ENCODE peak calls at places on chromosomes 12 and 14, in six cellular contexts. G is left ventricle myocardium inferior, I is DND-41, Q is heart left ventricle, T is thyroid gland, L is transverse colon. A is an unnamed sample.

GRCh38 chr12:1778911-1779310 is 41.5 kb upstream of the LRTM2 start:
- DNase-seq in G (no peak), L (no peak), Q (no peak), I (no peak), T (no peak), A (no peak)

GRCh38 chr12:121391619-121392324 is 8.1 kb upstream of the RNF34 start:
- DNase-seq in Q (no peak), T (no peak), G (no peak), I (peak), L (peak), A (no peak)

GRCh38 chr12:66166561-66166960 is 3.2 kb downstream of the TMBIM4 start:
- DNase-seq in Q (no peak), L (no peak), G (no peak), T (no peak), I (no peak), A (no peak)

GRCh38 chr14:71621966-71622365 is 310.3 kb upstream of the RGS6 start:
- DNase-seq in I (no peak), G (no peak), T (no peak), Q (no peak), L (no peak), A (no peak)

GRCh38 chr12:18966927-18967326 is 162.6 kb upstream of the PLEKHA5 start:
- DNase-seq in Q (no peak), I (no peak), L (no peak), G (no peak), T (no peak), A (no peak)

GRCh38 chr14:61563162-61563511 is 132.2 kb upstream of the HIF1A start:
- DNase-seq in T (no peak), L (no peak), G (no peak), Q (no peak), I (no peak), A (no peak)

GRCh38 chr14:31510222-31510621 is 22.4 kb upstream of the GPR33 start:
- DNase-seq in G (no peak), L (no peak), T (no peak), I (no peak), Q (no peak), A (no peak)

GRCh38 chr14:104794099-104794498 is 1.4 kb downstream of the AKT1 start:
- DNase-seq in T (no peak), Q (no peak), G (no peak), I (peak), L (peak), A (peak)

GRCh38 chr12:31759621-31760459 is 31.0 kb upstream of the AMN1 start:
- DNase-seq in I (no peak), Q (no peak), L (no peak), T (no peak), G (no peak), A (no peak)

GRCh38 chr14:61466249-61466904 is 145.0 kb downstream of the PRKCH start:
- DNase-seq in T (no peak), I (no peak), L (peak), Q (peak), G (peak), A (no peak)

GRCh38 chr14:103696466-103697071 is 18.7 kb downstream of the XRCC3 start:
- DNase-seq in I (no peak), T (no peak), L (peak), Q (peak), G (peak), A (no peak)

GRCh38 chr12:38775457-38775856 is 129.9 kb downstream of the CPNE8 start:
- DNase-seq in I (no peak), G (no peak), L (no peak), Q (no peak), T (no peak), A (no peak)

GRCh38 chr12:66398931-66399625 is 96.8 kb downstream of the HELB start:
- DNase-seq in L (no peak), G (no peak), T (no peak), Q (no peak), I (no peak), A (no peak)

GRCh38 chr12:122130150-122130549 is 43.9 kb downstream of the IL31 start:
- DNase-seq in G (no peak), T (no peak), I (no peak), L (no peak), Q (no peak), A (no peak)

GRCh38 chr14:92937229-92937937 is 14.4 kb downstream of the CHGA start:
- DNase-seq in G (no peak), L (peak), Q (no peak), I (no peak), T (no peak), A (no peak)

GRCh38 chr12:102885043-102885932 is 31.8 kb downstream of the PAH start:
- DNase-seq in I (no peak), T (no peak), G (no peak), Q (no peak), L (no peak), A (no peak)

GRCh38 chr14:96126339-96126770 is 78.3 kb upstream of the BDKRB2 start:
- DNase-seq in G (no peak), L (no peak), I (no peak), Q (no peak), T (no peak), A (no peak)

GRCh38 chr12:57011438-57012424 is 4.6 kb downstream of the TAC3 start:
- DNase-seq in I (no peak), G (no peak), T (no peak), Q (no peak), L (no peak), A (no peak)

GRCh38 chr14:65993996-65994395 is 492.2 kb upstream of the CCDC196 start:
- DNase-seq in Q (no peak), G (no peak), T (no peak), L (no peak), I (no peak), A (no peak)

GRCh38 chr12:132314035-132314434 is 15.4 kb downstream of the GALNT9 start:
- DNase-seq in T (no peak), I (no peak), G (no peak), L (no peak), Q (no peak), A (no peak)

GRCh38 chr14:89042021-89042420 is 217.6 kb downstream of the TTC8 start:
- DNase-seq in Q (peak), L (no peak), T (no peak), G (no peak), I (no peak), A (no peak)

GRCh38 chr12:5155866-5156265 is 112.2 kb downstream of the KCNA5 start:
- DNase-seq in L (no peak), I (no peak), T (no peak), Q (no peak), G (no peak), A (no peak)

GRCh38 chr14:70096866-70097265 is 91.9 kb downstream of the SLC8A3 start:
- DNase-seq in Q (no peak), I (no peak), L (no peak), T (no peak), G (no peak), A (peak)

GRCh38 chr14:104651876-104652260 is 37.5 kb upstream of the INF2 start:
- DNase-seq in I (no peak), G (no peak), T (no peak), Q (no peak), L (no peak), A (no peak)

GRCh38 chr14:75518625-75519024 is 3.6 kb upstream of the BATF start:
- DNase-seq in Q (no peak), L (no peak), G (no peak), I (no peak), T (no peak), A (peak)

DNA sequence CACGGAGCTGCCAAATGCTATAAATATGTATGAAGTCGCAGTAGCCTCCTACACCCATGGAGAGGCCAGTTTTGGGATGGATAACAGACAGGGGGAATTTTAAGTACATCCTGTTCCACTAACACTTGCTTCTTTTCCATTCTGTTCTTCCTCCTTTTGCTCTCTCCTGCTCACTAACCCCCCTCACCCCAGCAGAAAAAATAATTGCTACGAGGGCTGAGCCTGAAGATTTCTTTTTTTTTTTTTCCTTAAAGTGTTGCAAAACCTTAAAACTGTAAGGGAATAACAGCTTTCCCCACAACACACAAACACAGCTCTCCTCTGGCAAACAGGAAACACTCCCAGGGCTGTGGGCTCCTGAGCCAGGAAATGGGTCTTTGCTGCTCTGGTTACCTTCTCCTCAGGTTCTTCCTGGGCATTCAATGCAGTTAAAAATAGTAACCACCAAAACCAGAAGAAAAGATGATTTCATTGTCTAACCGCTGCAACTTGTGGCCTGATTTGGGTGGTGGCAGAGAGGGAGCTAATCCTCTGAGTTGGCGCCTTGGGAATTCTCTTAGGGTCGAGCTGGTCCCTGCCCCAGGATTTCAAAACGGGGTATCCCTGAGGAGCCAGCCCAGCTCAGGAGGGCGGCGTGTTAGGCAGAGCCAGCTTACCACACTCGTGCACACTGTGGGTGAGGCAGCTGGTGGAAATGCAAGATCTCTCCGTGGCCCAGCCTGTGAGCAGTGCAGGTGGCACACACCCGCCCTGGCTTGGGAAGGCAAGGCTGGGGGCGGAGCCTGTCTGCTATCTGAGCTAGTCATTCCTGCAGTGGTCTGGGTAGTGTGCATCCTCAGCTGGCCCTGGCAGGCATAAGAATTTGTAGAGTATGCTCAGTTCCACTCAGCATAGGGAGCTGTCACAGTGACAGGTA is 17.1 kb upstream of the EMP1 start:
- DNase-seq in I (peak), G (peak), L (peak), T (peak), Q (no peak), A (peak)
- H3K4me3 ChIP-seq in I (no peak), G (peak), L (no peak), T (no peak), Q (no peak), A (peak)

GRCh38 chr12:67650528-67651379 is 2.2 kb downstream of the DYRK2 start:
- DNase-seq in Q (no peak), L (peak), G (no peak), I (peak), T (no peak), A (no peak)
- H3K27ac ChIP-seq in Q (peak), L (peak), G (peak), I (peak), T (no peak), A (peak)

GRCh38 chr14:74207943-74208342 is 31.3 kb upstream of the VSX2 start:
- DNase-seq in L (no peak), T (no peak), Q (no peak), G (no peak), I (no peak), A (peak)
- TF ChIP-seq CTCF in L (no peak), T (no peak), Q (no peak), G (no peak), I (peak), A (peak)

DNA sequence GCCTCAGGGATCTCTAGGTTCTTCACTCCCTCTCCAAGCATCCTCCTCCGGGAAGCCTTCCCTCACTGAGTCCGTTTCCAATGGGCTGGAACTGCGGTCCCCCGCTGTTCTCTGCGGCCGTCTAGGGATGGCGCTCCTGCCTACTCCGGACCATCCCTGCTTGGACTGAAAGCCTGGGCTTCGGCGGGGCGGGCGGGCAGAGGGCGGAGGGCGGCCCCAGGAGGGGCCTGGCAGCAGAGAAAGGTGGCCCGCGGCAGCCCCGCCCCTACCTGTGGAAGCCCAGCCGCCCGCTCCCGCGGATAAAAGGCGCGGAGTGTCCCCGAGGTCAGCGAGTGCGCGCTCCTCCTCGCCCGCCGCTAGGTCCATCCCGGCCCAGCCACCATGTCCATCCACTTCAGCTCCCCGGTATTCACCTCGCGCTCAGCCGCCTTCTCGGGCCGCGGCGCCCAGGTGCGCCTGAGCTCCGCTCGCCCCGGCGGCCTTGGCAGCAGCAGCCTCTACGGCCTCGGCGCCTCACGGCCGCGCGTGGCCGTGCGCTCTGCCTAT is at the start of gene KRT7:
- DNase-seq in T (peak), G (no peak), L (no peak), I (no peak), Q (no peak), A (no peak)
- H3K4me3 ChIP-seq in T (peak), G (peak), L (no peak), I (no peak), Q (peak), A (no peak)

GRCh38 chr12:116919247-116919671 is 8.5 kb downstream of the FBXW8 start:
- DNase-seq in G (no peak), L (peak), Q (no peak), T (no peak), I (no peak), A (peak)

GRCh38 chr12:116919706-116920485 is 9.1 kb downstream of the FBXW8 start:
- DNase-seq in I (no peak), L (no peak), G (no peak), T (peak), Q (no peak), A (no peak)

GRCh38 chr12:116916714-116917114 is 6.0 kb downstream of the FBXW8 start:
- DNase-seq in Q (peak), L (peak), G (no peak), T (peak), I (peak), A (peak)

GRCh38 chr12:116916122-116916521 is 5.4 kb downstream of the FBXW8 start:
- DNase-seq in Q (no peak), T (no peak), L (no peak), G (no peak), I (no peak), A (no peak)

DNA sequence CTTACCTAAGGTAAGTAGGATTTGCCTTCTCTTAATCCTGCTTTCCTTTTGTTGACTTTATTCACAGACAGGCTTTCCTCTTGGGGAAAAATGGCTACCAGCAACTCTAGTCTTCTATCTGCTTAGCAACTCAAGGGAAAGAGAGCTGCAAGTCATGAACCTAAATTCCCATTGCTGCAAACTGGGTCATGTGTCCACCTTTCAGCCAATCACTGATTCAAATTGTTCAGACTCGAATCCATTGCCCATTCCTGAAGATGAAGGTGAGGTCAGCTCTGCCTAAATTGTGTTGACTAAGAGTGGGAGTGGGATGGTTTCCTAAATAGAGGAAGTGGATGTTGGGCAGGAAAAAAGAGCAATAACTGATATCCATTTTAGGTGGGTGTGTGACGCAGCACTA is 7.7 kb downstream of the FBXW8 start:
- DNase-seq in L (no peak), G (no peak), I (no peak), Q (no peak), T (no peak), A (peak)
- H3K27ac ChIP-seq in L (no peak), G (no peak), I (no peak), Q (no peak), T (peak), A (peak)